ENCODE peak calls at places on chromosomes 5 and 9, in six cellular contexts. One of them, this sample, is unnamed.
A peak's percentile ranks its signal among the peaks of the same experiment; 100 is the strongest.

GRCh38 chr9:124222918-124223720 is 34.6 kb upstream of the NEK6 start:
- DNase-seq in GM20000: no peak
- DNase-seq in pancreas: peak; percentile 89
- DNase-seq in left lung: peak; percentile 92
- DNase-seq in GM23338: no peak
- DNase-seq in transverse colon: peak; percentile 90
- DNase-seq in this sample: peak; percentile 86

GRCh38 chr9:12956261-12956660 is 181.4 kb downstream of the LURAP1L start:
- DNase-seq in GM20000: no peak
- DNase-seq in pancreas: no peak
- DNase-seq in left lung: no peak
- DNase-seq in GM23338: no peak
- DNase-seq in transverse colon: no peak
- DNase-seq in this sample: no peak

GRCh38 chr9:96350866-96351265 is 32.6 kb downstream of the SLC35D2 start:
- DNase-seq in GM20000: no peak
- DNase-seq in pancreas: no peak
- DNase-seq in left lung: no peak
- DNase-seq in GM23338: no peak
- DNase-seq in transverse colon: no peak
- DNase-seq in this sample: no peak

GRCh38 chr5:61401726-61402125 is 69.7 kb downstream of the ZSWIM6 start:
- DNase-seq in GM20000: no peak
- DNase-seq in pancreas: no peak
- DNase-seq in left lung: no peak
- DNase-seq in GM23338: no peak
- DNase-seq in transverse colon: no peak
- DNase-seq in this sample: no peak

GRCh38 chr5:83256091-83256775 is 178.9 kb downstream of the XRCC4 start:
- DNase-seq in GM20000: no peak
- DNase-seq in pancreas: no peak
- DNase-seq in left lung: no peak
- DNase-seq in GM23338: no peak
- DNase-seq in transverse colon: no peak
- DNase-seq in this sample: no peak

GRCh38 chr5:147835386-147835798 is 3.9 kb upstream of the SPINK1 start:
- DNase-seq in GM20000: no peak
- DNase-seq in pancreas: no peak
- DNase-seq in left lung: no peak
- DNase-seq in GM23338: no peak
- DNase-seq in transverse colon: no peak
- DNase-seq in this sample: peak; percentile 52

GRCh38 chr9:112051812-112052211 is 123.3 kb downstream of the SUSD1 start:
- DNase-seq in GM20000: no peak
- DNase-seq in pancreas: no peak
- DNase-seq in left lung: no peak
- DNase-seq in GM23338: no peak
- DNase-seq in transverse colon: no peak
- DNase-seq in this sample: no peak

GRCh38 chr5:143986567-143987242 is 174.7 kb downstream of the HMHB1 start:
- DNase-seq in GM20000: no peak
- DNase-seq in pancreas: no peak
- DNase-seq in left lung: no peak
- DNase-seq in GM23338: no peak
- DNase-seq in transverse colon: no peak
- DNase-seq in this sample: no peak

GRCh38 chr5:43631182-43631910 is 28.4 kb downstream of the NNT start:
- DNase-seq in GM20000: peak; percentile 45
- DNase-seq in pancreas: no peak
- DNase-seq in left lung: no peak
- DNase-seq in GM23338: peak; percentile 98
- DNase-seq in transverse colon: peak; percentile 19
- DNase-seq in this sample: peak; percentile 50

GRCh38 chr5:125501396-125501795 is 755.0 kb upstream of the ZNF608 start:
- DNase-seq in GM20000: no peak
- DNase-seq in pancreas: no peak
- DNase-seq in left lung: no peak
- DNase-seq in GM23338: no peak
- DNase-seq in transverse colon: no peak
- DNase-seq in this sample: no peak

GRCh38 chr9:136902259-136902821 is 16.0 kb downstream of the TRAF2 start:
- DNase-seq in GM20000: peak; percentile 93
- DNase-seq in pancreas: peak; percentile 83
- DNase-seq in left lung: peak; percentile 89
- DNase-seq in GM23338: no peak
- DNase-seq in transverse colon: peak; percentile 89
- DNase-seq in this sample: peak; percentile 88

GRCh38 chr5:36723921-36724320 is 117.5 kb downstream of the SLC1A3 start:
- DNase-seq in GM20000: peak; percentile 56
- DNase-seq in pancreas: no peak
- DNase-seq in left lung: no peak
- DNase-seq in GM23338: no peak
- DNase-seq in transverse colon: no peak
- DNase-seq in this sample: no peak

GRCh38 chr5:171588790-171589189 is 169.3 kb downstream of the FGF18 start:
- DNase-seq in GM20000: no peak
- DNase-seq in pancreas: no peak
- DNase-seq in left lung: no peak
- DNase-seq in GM23338: no peak
- DNase-seq in transverse colon: no peak
- DNase-seq in this sample: no peak

GRCh38 chr5:17625686-17626085 is 6.2 kb upstream of the TAF11L13 start:
- DNase-seq in GM20000: no peak
- DNase-seq in pancreas: no peak
- DNase-seq in left lung: no peak
- DNase-seq in GM23338: no peak
- DNase-seq in transverse colon: no peak
- DNase-seq in this sample: no peak

GRCh38 chr5:17619353-17619752 is 9.2 kb downstream of the TAF11L12 start:
- DNase-seq in GM20000: no peak
- DNase-seq in pancreas: no peak
- DNase-seq in left lung: no peak
- DNase-seq in GM23338: no peak
- DNase-seq in transverse colon: no peak
- DNase-seq in this sample: no peak

GRCh38 chr5:17614872-17615605 is 4.8 kb downstream of the TAF11L12 start:
- DNase-seq in GM20000: no peak
- DNase-seq in pancreas: no peak
- DNase-seq in left lung: no peak
- DNase-seq in GM23338: no peak
- DNase-seq in transverse colon: no peak
- DNase-seq in this sample: no peak

DNA sequence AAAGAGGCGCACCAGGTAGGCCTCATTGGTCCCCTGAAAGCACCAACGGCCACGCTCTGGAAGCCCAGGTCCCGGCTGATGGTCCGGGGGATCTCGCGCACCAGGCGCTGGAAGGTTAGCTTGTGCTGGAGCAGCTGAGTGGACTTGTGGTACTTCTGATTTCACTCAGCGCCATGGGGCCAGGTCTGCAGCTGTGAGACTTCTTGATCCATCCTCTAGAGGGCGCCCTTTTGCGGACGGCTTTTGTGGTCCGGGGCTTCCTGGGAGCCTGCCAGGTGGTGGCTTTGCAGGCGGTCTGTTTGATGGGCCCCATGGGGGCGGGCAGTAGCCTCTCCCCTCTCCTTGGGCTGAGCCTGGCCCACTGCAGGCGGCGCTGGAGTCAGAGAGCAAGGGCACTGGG is 10.4 kb downstream of the TAF11L12 start:
- DNase-seq in GM20000: no peak
- DNase-seq in pancreas: no peak
- DNase-seq in left lung: no peak
- DNase-seq in GM23338: peak; percentile 77
- DNase-seq in transverse colon: no peak
- DNase-seq in this sample: no peak
- TF ChIP-seq CTCF in GM20000: no peak
- TF ChIP-seq CTCF in pancreas: no peak
- TF ChIP-seq CTCF in left lung: no peak
- TF ChIP-seq CTCF in GM23338: peak; percentile 81
- TF ChIP-seq CTCF in transverse colon: no peak
- TF ChIP-seq CTCF in this sample: no peak

GRCh38 chr9:130408669-130409068 is 36.1 kb upstream of the ASS1 start:
- DNase-seq in GM20000: no peak
- DNase-seq in pancreas: no peak
- DNase-seq in left lung: no peak
- DNase-seq in GM23338: no peak
- DNase-seq in transverse colon: no peak
- DNase-seq in this sample: no peak
- TF ChIP-seq CTCF in GM20000: no peak
- TF ChIP-seq CTCF in pancreas: no peak
- TF ChIP-seq CTCF in left lung: no peak
- TF ChIP-seq CTCF in GM23338: peak; percentile 40
- TF ChIP-seq CTCF in transverse colon: no peak
- TF ChIP-seq CTCF in this sample: no peak

GRCh38 chr9:34443976-34444375 is 14.4 kb downstream of the FAM219A start:
- DNase-seq in GM20000: no peak
- DNase-seq in pancreas: no peak
- DNase-seq in left lung: no peak
- DNase-seq in GM23338: no peak
- DNase-seq in transverse colon: no peak
- DNase-seq in this sample: no peak

GRCh38 chr9:34442770-34443169 is 15.6 kb downstream of the FAM219A start:
- DNase-seq in GM20000: no peak
- DNase-seq in pancreas: no peak
- DNase-seq in left lung: no peak
- DNase-seq in GM23338: no peak
- DNase-seq in transverse colon: no peak
- DNase-seq in this sample: no peak

GRCh38 chr9:34450644-34451043 is 7.7 kb downstream of the FAM219A start:
- DNase-seq in GM20000: no peak
- DNase-seq in pancreas: no peak
- DNase-seq in left lung: no peak
- DNase-seq in GM23338: no peak
- DNase-seq in transverse colon: no peak
- DNase-seq in this sample: no peak

GRCh38 chr9:34443533-34443932 is 14.8 kb downstream of the FAM219A start:
- DNase-seq in GM20000: no peak
- DNase-seq in pancreas: no peak
- DNase-seq in left lung: no peak
- DNase-seq in GM23338: no peak
- DNase-seq in transverse colon: no peak
- DNase-seq in this sample: no peak

GRCh38 chr9:34446468-34446891 is 11.9 kb downstream of the FAM219A start:
- DNase-seq in GM20000: no peak
- DNase-seq in pancreas: no peak
- DNase-seq in left lung: no peak
- DNase-seq in GM23338: no peak
- DNase-seq in transverse colon: no peak
- DNase-seq in this sample: no peak
- TF ChIP-seq CTCF in GM20000: no peak
- TF ChIP-seq CTCF in pancreas: no peak
- TF ChIP-seq CTCF in left lung: no peak
- TF ChIP-seq CTCF in GM23338: no peak
- TF ChIP-seq CTCF in transverse colon: no peak
- TF ChIP-seq CTCF in this sample: no peak

DNA sequence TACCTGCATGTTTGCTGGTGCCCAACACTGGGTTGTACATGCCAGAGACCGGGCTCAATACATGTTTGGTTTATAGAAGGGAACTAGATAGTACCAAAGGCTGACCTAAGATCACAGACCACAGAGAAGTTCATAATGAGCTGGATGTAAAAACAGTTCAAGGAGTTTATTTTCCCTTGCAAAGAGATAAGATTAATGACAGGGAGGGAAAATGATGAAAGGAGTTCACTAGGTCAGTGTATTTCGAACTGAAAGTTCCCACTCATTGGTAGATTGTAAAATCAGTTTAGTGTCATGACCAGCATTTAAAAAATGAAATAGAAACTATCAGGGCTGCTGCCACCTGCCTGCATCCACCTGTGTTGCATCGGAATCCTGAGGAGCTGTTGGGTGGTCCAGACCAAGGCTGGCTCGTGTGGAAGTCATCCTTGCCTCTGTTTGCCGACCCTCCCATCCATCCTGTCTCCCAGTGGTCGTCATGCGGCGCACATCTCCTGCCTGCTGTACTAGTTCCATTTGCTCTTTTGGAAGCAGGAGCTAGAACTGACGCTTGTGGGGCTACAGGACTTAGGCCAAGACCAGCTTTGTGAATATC is 21.1 kb downstream of the TBC1D2 start:
- DNase-seq in GM20000: no peak
- DNase-seq in pancreas: no peak
- DNase-seq in left lung: no peak
- DNase-seq in GM23338: peak; percentile 53
- DNase-seq in transverse colon: no peak
- DNase-seq in this sample: no peak
- TF ChIP-seq CTCF in GM20000: no peak
- TF ChIP-seq CTCF in pancreas: no peak
- TF ChIP-seq CTCF in left lung: no peak
- TF ChIP-seq CTCF in GM23338: peak; percentile 58
- TF ChIP-seq CTCF in transverse colon: no peak
- TF ChIP-seq CTCF in this sample: no peak

DNA sequence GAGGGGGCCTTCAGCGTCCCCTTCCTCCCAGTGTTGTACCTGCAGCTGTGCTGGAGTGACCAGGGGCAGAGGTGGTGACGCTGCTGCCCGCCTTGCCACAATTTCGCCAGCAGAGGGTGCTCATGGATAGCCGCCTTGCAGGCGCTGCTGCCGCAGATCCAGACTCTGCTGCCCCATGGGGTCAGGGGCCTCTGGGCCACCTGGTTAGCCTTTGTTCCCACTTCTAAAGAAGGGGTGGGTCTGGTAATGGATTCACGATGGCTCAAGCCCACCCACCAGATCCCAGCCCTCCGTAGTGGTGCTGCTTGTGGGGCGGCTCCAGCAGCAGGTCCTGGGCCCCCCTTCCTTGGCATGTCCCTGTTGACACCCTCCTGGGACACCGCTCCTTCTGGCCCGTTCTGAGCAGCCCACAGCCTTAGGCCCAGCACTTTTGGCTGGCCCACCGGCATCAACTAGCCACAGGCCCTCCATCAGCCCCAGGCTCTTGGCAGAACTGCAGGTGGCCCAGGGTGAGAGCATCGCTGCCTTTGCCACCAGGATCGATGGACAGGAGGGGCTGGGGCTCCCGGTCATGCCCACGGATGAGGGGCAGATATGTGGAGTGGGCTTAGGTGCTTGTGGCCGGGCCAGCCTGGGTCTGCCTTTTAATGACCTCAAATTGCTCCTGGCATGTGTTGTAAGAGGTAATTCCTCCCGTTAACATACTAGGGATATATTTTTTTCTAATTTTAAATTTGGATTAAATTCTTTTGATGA is 57.2 kb downstream of the COL5A1 start:
- DNase-seq in GM20000: peak; percentile 83
- DNase-seq in pancreas: peak; percentile 86
- DNase-seq in left lung: peak; percentile 68
- DNase-seq in GM23338: peak; percentile 90
- DNase-seq in transverse colon: peak; percentile 66
- DNase-seq in this sample: peak; percentile 60
- TF ChIP-seq CTCF in GM20000: peak; percentile 92
- TF ChIP-seq CTCF in pancreas: peak; percentile 71
- TF ChIP-seq CTCF in left lung: peak; percentile 84
- TF ChIP-seq CTCF in GM23338: peak; percentile 96
- TF ChIP-seq CTCF in transverse colon: peak; percentile 92
- TF ChIP-seq CTCF in this sample: peak; percentile 34

This sample was measured in Calu3.